ENCODE peak calls at places on chromosome 12, in five cellular contexts. One of them, this sample, is unnamed.

GRCh38 chr12:67515679-67516363 is 132.7 kb upstream of the DYRK2 start:
- DNase-seq in GM13977: no peak
- DNase-seq in epithelial cell of esophagus: no peak
- DNase-seq in choroid plexus epithelial cell: peak
- DNase-seq in psoas muscle: no peak
- DNase-seq in this sample: peak

GRCh38 chr12:127629066-127629820 is 637.7 kb upstream of the TMEM132C start:
- DNase-seq in GM13977: no peak
- DNase-seq in epithelial cell of esophagus: no peak
- DNase-seq in choroid plexus epithelial cell: no peak
- DNase-seq in psoas muscle: no peak
- DNase-seq in this sample: no peak

GRCh38 chr12:77013091-77013490 is 52.3 kb downstream of the E2F7 start:
- DNase-seq in GM13977: no peak
- DNase-seq in epithelial cell of esophagus: no peak
- DNase-seq in choroid plexus epithelial cell: no peak
- DNase-seq in psoas muscle: no peak
- DNase-seq in this sample: no peak

GRCh38 chr12:70920251-70920851 is at the start of gene PTPRR:
- DNase-seq in GM13977: no peak
- DNase-seq in epithelial cell of esophagus: no peak
- DNase-seq in choroid plexus epithelial cell: peak
- DNase-seq in psoas muscle: no peak
- DNase-seq in this sample: no peak

GRCh38 chr12:130161261-130162231 is 718 bp upstream of the FZD10 start:
- DNase-seq in GM13977: peak
- DNase-seq in epithelial cell of esophagus: no peak
- DNase-seq in choroid plexus epithelial cell: peak
- DNase-seq in psoas muscle: no peak
- DNase-seq in this sample: no peak

GRCh38 chr12:42854208-42854607 is 264.7 kb upstream of the PRICKLE1 start:
- DNase-seq in GM13977: no peak
- DNase-seq in epithelial cell of esophagus: no peak
- DNase-seq in choroid plexus epithelial cell: peak
- DNase-seq in psoas muscle: peak
- DNase-seq in this sample: no peak

GRCh38 chr12:68915055-68915454 is 17.9 kb downstream of the CPM start:
- DNase-seq in GM13977: no peak
- DNase-seq in epithelial cell of esophagus: peak
- DNase-seq in choroid plexus epithelial cell: peak
- DNase-seq in psoas muscle: no peak
- DNase-seq in this sample: no peak

GRCh38 chr12:112967306-112967705 is 11.0 kb upstream of the OAS2 start:
- DNase-seq in GM13977: no peak
- DNase-seq in epithelial cell of esophagus: no peak
- DNase-seq in choroid plexus epithelial cell: no peak
- DNase-seq in psoas muscle: no peak
- DNase-seq in this sample: no peak

GRCh38 chr12:92886131-92886530 is 43.0 kb downstream of the EEA1 start:
- DNase-seq in GM13977: no peak
- DNase-seq in epithelial cell of esophagus: no peak
- DNase-seq in choroid plexus epithelial cell: peak
- DNase-seq in psoas muscle: no peak
- DNase-seq in this sample: no peak

GRCh38 chr12:124713436-124714082 is 146.1 kb upstream of the NCOR2 start:
- DNase-seq in GM13977: peak
- DNase-seq in epithelial cell of esophagus: peak
- DNase-seq in choroid plexus epithelial cell: peak
- DNase-seq in psoas muscle: no peak
- DNase-seq in this sample: peak

GRCh38 chr12:52452101-52452500 is at the start of gene KRT6B:
- DNase-seq in GM13977: no peak
- DNase-seq in epithelial cell of esophagus: peak
- DNase-seq in choroid plexus epithelial cell: no peak
- DNase-seq in psoas muscle: no peak
- DNase-seq in this sample: no peak

GRCh38 chr12:12874014-12874413 is 17.3 kb upstream of the GPRC5A start:
- DNase-seq in GM13977: peak
- DNase-seq in epithelial cell of esophagus: no peak
- DNase-seq in choroid plexus epithelial cell: no peak
- DNase-seq in psoas muscle: no peak
- DNase-seq in this sample: no peak

GRCh38 chr12:55831407-55831880 is 2.1 kb upstream of the DNAJC14 start:
- DNase-seq in GM13977: no peak
- DNase-seq in epithelial cell of esophagus: no peak
- DNase-seq in choroid plexus epithelial cell: no peak
- DNase-seq in psoas muscle: no peak
- DNase-seq in this sample: no peak

GRCh38 chr12:115411121-115411520 is 727.1 kb upstream of the TBX3 start:
- DNase-seq in GM13977: no peak
- DNase-seq in epithelial cell of esophagus: no peak
- DNase-seq in choroid plexus epithelial cell: peak
- DNase-seq in psoas muscle: no peak
- DNase-seq in this sample: no peak

GRCh38 chr12:6821271-6821673 is 349 bp upstream of the GPR162 start:
- DNase-seq in GM13977: no peak
- DNase-seq in epithelial cell of esophagus: peak
- DNase-seq in choroid plexus epithelial cell: peak
- DNase-seq in psoas muscle: peak
- DNase-seq in this sample: no peak

GRCh38 chr12:2944401-2945047 is 14.7 kb upstream of the TEAD4 start:
- DNase-seq in GM13977: peak
- DNase-seq in epithelial cell of esophagus: peak
- DNase-seq in choroid plexus epithelial cell: peak
- DNase-seq in psoas muscle: peak
- DNase-seq in this sample: peak

GRCh38 chr12:2411586-2412304 is 359.0 kb downstream of the CACNA1C start:
- DNase-seq in GM13977: no peak
- DNase-seq in epithelial cell of esophagus: no peak
- DNase-seq in choroid plexus epithelial cell: no peak
- DNase-seq in psoas muscle: peak
- DNase-seq in this sample: no peak

GRCh38 chr12:5441497-5442236 is 9.8 kb downstream of the NTF3 start:
- DNase-seq in GM13977: no peak
- DNase-seq in epithelial cell of esophagus: no peak
- DNase-seq in choroid plexus epithelial cell: no peak
- DNase-seq in psoas muscle: no peak
- DNase-seq in this sample: no peak

GRCh38 chr12:50351120-50352043 is 45.0 kb downstream of the FAM186A start:
- DNase-seq in GM13977: no peak
- DNase-seq in epithelial cell of esophagus: no peak
- DNase-seq in choroid plexus epithelial cell: no peak
- DNase-seq in psoas muscle: peak
- DNase-seq in this sample: no peak

GRCh38 chr12:61043838-61044237 is 1216.4 kb upstream of the USP15 start:
- DNase-seq in GM13977: no peak
- DNase-seq in epithelial cell of esophagus: peak
- DNase-seq in choroid plexus epithelial cell: no peak
- DNase-seq in psoas muscle: no peak
- DNase-seq in this sample: no peak

GRCh38 chr12:114393569-114393968 is 12.4 kb downstream of the TBX5 start:
- DNase-seq in GM13977: no peak
- DNase-seq in epithelial cell of esophagus: no peak
- DNase-seq in choroid plexus epithelial cell: no peak
- DNase-seq in psoas muscle: no peak
- DNase-seq in this sample: no peak

GRCh38 chr12:16198884-16199283 is 78.6 kb downstream of the SLC15A5 start:
- DNase-seq in GM13977: no peak
- DNase-seq in epithelial cell of esophagus: no peak
- DNase-seq in choroid plexus epithelial cell: no peak
- DNase-seq in psoas muscle: no peak
- DNase-seq in this sample: peak

GRCh38 chr12:109910969-109911348 is 10.9 kb downstream of the TCHP start:
- DNase-seq in GM13977: no peak
- DNase-seq in epithelial cell of esophagus: peak
- DNase-seq in choroid plexus epithelial cell: peak
- DNase-seq in psoas muscle: no peak
- DNase-seq in this sample: peak

GRCh38 chr12:79069009-79069408 is 204.4 kb downstream of the SYT1 start:
- DNase-seq in GM13977: peak
- DNase-seq in epithelial cell of esophagus: no peak
- DNase-seq in choroid plexus epithelial cell: no peak
- DNase-seq in psoas muscle: no peak
- DNase-seq in this sample: peak

GRCh38 chr12:89574736-89575208 is 48.9 kb upstream of the POC1B start:
- DNase-seq in GM13977: no peak
- DNase-seq in epithelial cell of esophagus: no peak
- DNase-seq in choroid plexus epithelial cell: peak
- DNase-seq in psoas muscle: no peak
- DNase-seq in this sample: no peak

GRCh38 chr12:6038160-6038559 is 86.3 kb downstream of the VWF start:
- DNase-seq in GM13977: peak
- DNase-seq in epithelial cell of esophagus: peak
- DNase-seq in choroid plexus epithelial cell: peak
- DNase-seq in psoas muscle: no peak
- DNase-seq in this sample: peak

GRCh38 chr12:110345963-110346362 is 57.5 kb downstream of the ANAPC7 start:
- DNase-seq in GM13977: no peak
- DNase-seq in epithelial cell of esophagus: no peak
- DNase-seq in choroid plexus epithelial cell: no peak
- DNase-seq in psoas muscle: no peak
- DNase-seq in this sample: no peak

GRCh38 chr12:102769323-102769916 is 147.6 kb downstream of the PAH start:
- DNase-seq in GM13977: peak
- DNase-seq in epithelial cell of esophagus: peak
- DNase-seq in choroid plexus epithelial cell: peak
- DNase-seq in psoas muscle: peak
- DNase-seq in this sample: peak

DNA sequence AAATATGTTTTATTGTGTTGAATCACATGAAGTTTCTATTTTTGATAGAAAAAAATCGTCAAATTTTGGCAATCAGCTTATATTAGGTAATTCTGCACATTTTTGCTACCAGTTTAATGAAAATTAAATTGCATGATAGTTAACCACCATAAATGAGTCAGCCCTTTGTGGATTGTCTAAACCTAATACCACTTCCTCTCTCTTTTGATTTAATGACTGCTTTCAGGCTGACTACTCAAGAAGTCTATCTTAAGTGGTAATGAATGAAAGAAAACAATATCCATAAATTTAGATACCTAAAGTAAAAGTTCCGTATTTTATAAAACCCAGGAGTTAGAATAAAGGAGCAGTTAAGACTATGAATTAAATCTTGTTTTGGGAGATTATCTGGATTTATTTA is 450.5 kb downstream of the TMEM117 start:
- DNase-seq in GM13977: no peak
- DNase-seq in epithelial cell of esophagus: peak
- DNase-seq in choroid plexus epithelial cell: no peak
- DNase-seq in psoas muscle: no peak
- DNase-seq in this sample: no peak
- TF ChIP-seq CTCF in GM13977: no peak
- TF ChIP-seq CTCF in epithelial cell of esophagus: no peak
- TF ChIP-seq CTCF in choroid plexus epithelial cell: no peak
- TF ChIP-seq CTCF in psoas muscle: no peak
- TF ChIP-seq CTCF in this sample: no peak

GRCh38 chr12:29148065-29148957 is 767 bp upstream of the FAR2 start:
- DNase-seq in GM13977: peak
- DNase-seq in epithelial cell of esophagus: no peak
- DNase-seq in choroid plexus epithelial cell: peak
- DNase-seq in psoas muscle: peak
- DNase-seq in this sample: no peak
- TF ChIP-seq CTCF in GM13977: no peak
- TF ChIP-seq CTCF in epithelial cell of esophagus: no peak
- TF ChIP-seq CTCF in choroid plexus epithelial cell: peak
- TF ChIP-seq CTCF in psoas muscle: no peak
- TF ChIP-seq CTCF in this sample: no peak

GRCh38 chr12:57242691-57243454 is 8.1 kb downstream of the STAC3 start:
- DNase-seq in GM13977: peak
- DNase-seq in epithelial cell of esophagus: peak
- DNase-seq in choroid plexus epithelial cell: peak
- DNase-seq in psoas muscle: peak
- DNase-seq in this sample: peak
- TF ChIP-seq CTCF in GM13977: peak
- TF ChIP-seq CTCF in epithelial cell of esophagus: peak
- TF ChIP-seq CTCF in choroid plexus epithelial cell: peak
- TF ChIP-seq CTCF in psoas muscle: peak
- TF ChIP-seq CTCF in this sample: peak

GRCh38 chr12:57001448-57001906 is 4.9 kb downstream of the ZBTB39 start:
- DNase-seq in GM13977: peak
- DNase-seq in epithelial cell of esophagus: peak
- DNase-seq in choroid plexus epithelial cell: peak
- DNase-seq in psoas muscle: peak
- DNase-seq in this sample: peak
- TF ChIP-seq CTCF in GM13977: peak
- TF ChIP-seq CTCF in epithelial cell of esophagus: peak
- TF ChIP-seq CTCF in choroid plexus epithelial cell: peak
- TF ChIP-seq CTCF in psoas muscle: peak
- TF ChIP-seq CTCF in this sample: peak

DNA sequence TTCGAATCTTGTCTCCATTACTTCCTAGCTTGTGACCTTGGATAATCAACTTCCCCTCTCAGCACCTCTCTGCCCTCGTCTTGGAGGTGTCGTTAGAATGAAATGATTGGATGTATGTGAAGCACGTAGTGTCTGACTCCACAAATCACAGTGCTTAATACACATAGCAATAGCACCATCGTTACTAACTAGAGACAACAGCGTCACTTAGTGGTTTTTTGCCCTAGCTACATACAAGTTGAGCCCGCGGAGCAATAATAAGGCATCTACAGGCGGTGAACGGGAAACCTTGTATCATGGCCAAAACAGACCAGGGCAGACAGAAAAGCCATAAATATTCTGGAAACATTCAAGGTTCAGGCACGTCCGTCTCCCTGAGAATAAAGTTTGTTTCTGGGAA is 154.9 kb downstream of the ASCL4 start:
- DNase-seq in GM13977: peak
- DNase-seq in epithelial cell of esophagus: peak
- DNase-seq in choroid plexus epithelial cell: peak
- DNase-seq in psoas muscle: no peak
- DNase-seq in this sample: peak
- TF ChIP-seq CTCF in GM13977: peak
- TF ChIP-seq CTCF in epithelial cell of esophagus: peak
- TF ChIP-seq CTCF in choroid plexus epithelial cell: peak
- TF ChIP-seq CTCF in psoas muscle: no peak
- TF ChIP-seq CTCF in this sample: peak

DNA sequence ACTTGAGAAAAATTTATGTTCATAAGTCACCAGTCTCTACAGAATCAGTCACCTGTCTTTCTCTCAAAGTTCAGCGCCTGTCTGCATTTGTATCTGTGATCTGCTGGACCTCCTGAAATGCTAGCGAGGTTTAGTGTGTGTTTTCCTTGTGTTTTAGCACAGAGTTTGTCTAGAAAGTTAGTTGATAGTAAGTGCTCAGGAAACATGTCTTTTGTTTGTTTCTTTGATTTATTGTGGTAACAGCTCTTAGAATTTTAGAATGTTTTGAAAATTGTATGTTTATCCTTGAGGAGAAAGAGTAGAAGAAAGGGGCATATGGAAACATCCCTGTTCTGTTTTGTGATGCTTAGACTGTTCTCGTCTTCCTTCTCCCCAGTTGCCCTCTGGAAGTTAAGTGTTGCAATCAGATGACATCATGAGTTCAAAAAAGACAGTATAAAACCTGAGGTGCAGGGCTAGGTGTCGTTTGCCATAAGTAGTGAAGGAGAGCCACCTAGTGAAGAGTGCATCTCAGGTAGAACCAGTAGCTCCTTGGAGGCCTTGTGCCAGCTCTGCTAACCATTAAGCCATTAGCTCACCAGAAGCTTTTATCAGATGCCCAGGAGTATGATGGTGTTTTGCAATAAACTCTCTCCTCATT is 44.8 kb downstream of the FBXW8 start:
- DNase-seq in GM13977: peak
- DNase-seq in epithelial cell of esophagus: peak
- DNase-seq in choroid plexus epithelial cell: peak
- DNase-seq in psoas muscle: no peak
- DNase-seq in this sample: peak
- TF ChIP-seq CTCF in GM13977: peak
- TF ChIP-seq CTCF in epithelial cell of esophagus: peak
- TF ChIP-seq CTCF in choroid plexus epithelial cell: peak
- TF ChIP-seq CTCF in psoas muscle: peak
- TF ChIP-seq CTCF in this sample: no peak

This sample was measured in GM12865.